ENCODE peak calls at places on chromosomes 5 and 9, in seven cellular contexts. W is upper lobe of right lung, A is tibial artery, V is fibroblast of mammary gland, L is PC-3, J is PC-9, D is upper lobe of left lung. Q is an unnamed sample.

GRCh38 chr9:112547712-112548440 is 61.2 kb downstream of the KIAA1958 start:
- DNase-seq in A (no peak), D (no peak), W (no peak), J (no peak), L (no peak), V (no peak), Q (no peak)

GRCh38 chr9:91898451-91899433 is 51.3 kb downstream of the ROR2 start:
- DNase-seq in J (no peak), L (no peak), D (no peak), A (no peak), W (no peak), V (peak), Q (peak)

GRCh38 chr9:95018099-95018927 is 291.8 kb downstream of the AOPEP start:
- DNase-seq in A (no peak), W (peak), D (peak), L (peak), V (peak), J (no peak), Q (no peak)

GRCh38 chr5:134561871-134562296 is 36.4 kb downstream of the JADE2 start:
- DNase-seq in A (no peak), W (no peak), J (no peak), L (peak), V (peak), D (peak), Q (peak)

GRCh38 chr9:120927125-120928014 is 774 bp upstream of the TRAF1 start:
- DNase-seq in V (no peak), D (no peak), A (no peak), W (no peak), J (no peak), L (no peak), Q (no peak)

GRCh38 chr5:126544087-126544740 is 50.8 kb downstream of the ALDH7A1 start:
- DNase-seq in V (peak), W (no peak), L (peak), D (no peak), J (no peak), A (no peak), Q (peak)

GRCh38 chr9:95696701-95697100 is 178.8 kb upstream of the ERCC6L2 start:
- DNase-seq in V (no peak), W (no peak), J (no peak), D (no peak), A (no peak), L (no peak), Q (no peak)

GRCh38 chr5:155004138-155004744 is 9.3 kb upstream of the KIF4B start:
- DNase-seq in D (no peak), W (no peak), A (no peak), J (no peak), V (no peak), L (peak), Q (peak)

GRCh38 chr5:17333755-17334154 is 116.3 kb downstream of the BASP1 start:
- DNase-seq in D (no peak), A (no peak), W (no peak), V (no peak), J (no peak), L (no peak), Q (no peak)

GRCh38 chr5:58394326-58394725 is 65.6 kb downstream of the PLK2 start:
- DNase-seq in W (no peak), D (no peak), A (no peak), V (no peak), J (no peak), L (peak), Q (no peak)

GRCh38 chr5:43256261-43256966 is 56.8 kb downstream of the HMGCS1 start:
- DNase-seq in D (no peak), L (no peak), A (no peak), J (peak), W (no peak), V (no peak), Q (no peak)

GRCh38 chr5:111741270-111741669 is 15.7 kb downstream of the NREP start:
- DNase-seq in V (peak), J (no peak), D (no peak), L (no peak), W (no peak), A (no peak), Q (no peak)

GRCh38 chr5:149024477-149024876 is 38.4 kb downstream of the SH3TC2 start:
- DNase-seq in A (no peak), D (no peak), W (no peak), V (peak), L (peak), J (peak), Q (no peak)

GRCh38 chr5:54150841-54151240 is 159.5 kb downstream of the ARL15 start:
- DNase-seq in D (no peak), J (no peak), V (no peak), W (no peak), A (no peak), L (no peak), Q (no peak)

GRCh38 chr5:26955161-26955560 is 83.2 kb downstream of the CDH9 start:
- DNase-seq in J (peak), D (no peak), W (no peak), L (no peak), A (no peak), V (no peak), Q (no peak)

GRCh38 chr5:57834829-57835554 is 352.4 kb upstream of the ACTBL2 start:
- DNase-seq in V (peak), A (no peak), J (no peak), L (no peak), W (no peak), D (no peak), Q (no peak)

GRCh38 chr5:171714851-171715250 is 70.8 kb upstream of the SMIM23 start:
- DNase-seq in W (no peak), V (no peak), D (no peak), J (no peak), A (no peak), L (no peak), Q (no peak)

GRCh38 chr9:83384214-83384613 is 154.0 kb downstream of the FRMD3 start:
- DNase-seq in D (no peak), V (no peak), J (no peak), A (no peak), L (no peak), W (no peak), Q (peak)

GRCh38 chr9:125409637-125410521 is 148.3 kb downstream of the GAPVD1 start:
- DNase-seq in D (no peak), W (no peak), L (peak), A (no peak), V (peak), J (peak), Q (no peak)

GRCh38 chr5:147472669-147473131 is 37.2 kb downstream of the DPYSL3 start:
- DNase-seq in V (no peak), D (no peak), J (no peak), W (no peak), L (no peak), A (no peak), Q (no peak)

GRCh38 chr9:21160178-21160577 is 6.3 kb downstream of the IFNA21 start:
- DNase-seq in L (no peak), J (no peak), V (peak), D (peak), W (no peak), A (no peak), Q (no peak)

GRCh38 chr9:136978865-136979544 is 1.7 kb downstream of the PTGDS start:
- DNase-seq in J (no peak), L (no peak), D (no peak), V (no peak), A (no peak), W (no peak), Q (no peak)

GRCh38 chr9:13083973-13084528 is 195.4 kb downstream of the MPDZ start:
- DNase-seq in W (no peak), A (no peak), V (peak), L (peak), D (no peak), J (peak), Q (no peak)

GRCh38 chr9:98610196-98610595 is 98.5 kb downstream of the GABBR2 start:
- DNase-seq in L (no peak), D (no peak), J (no peak), W (no peak), A (no peak), V (no peak), Q (no peak)

GRCh38 chr5:55096186-55096585 is 6.3 kb upstream of the GZMA start:
- DNase-seq in J (no peak), L (no peak), V (no peak), A (no peak), D (no peak), W (no peak), Q (no peak)

GRCh38 chr9:127825319-127826051 is 22.8 kb downstream of the FPGS start:
- DNase-seq in A (no peak), J (no peak), V (no peak), L (no peak), W (peak), D (peak), Q (peak)

GRCh38 chr5:179271821-179272325 is 73.4 kb downstream of the ADAMTS2 start:
- DNase-seq in V (no peak), L (no peak), A (peak), J (no peak), D (peak), W (peak), Q (no peak)
- TF ChIP-seq CTCF in V (no peak), L (no peak), A (no peak), J (no peak), D (no peak), W (no peak), Q (no peak)

GRCh38 chr9:36891341-36891811 is 142.7 kb downstream of the PAX5 start:
- DNase-seq in W (no peak), V (peak), J (no peak), A (peak), D (peak), L (no peak), Q (no peak)
- TF ChIP-seq CTCF in W (no peak), V (no peak), J (no peak), A (no peak), D (no peak), L (no peak), Q (no peak)

GRCh38 chr9:109342878-109343277 is 22.0 kb upstream of the EPB41L4B start:
- DNase-seq in D (no peak), L (no peak), A (peak), J (no peak), W (no peak), V (no peak), Q (no peak)
- TF ChIP-seq CTCF in D (no peak), L (no peak), A (no peak), J (no peak), W (no peak), V (no peak), Q (no peak)

DNA sequence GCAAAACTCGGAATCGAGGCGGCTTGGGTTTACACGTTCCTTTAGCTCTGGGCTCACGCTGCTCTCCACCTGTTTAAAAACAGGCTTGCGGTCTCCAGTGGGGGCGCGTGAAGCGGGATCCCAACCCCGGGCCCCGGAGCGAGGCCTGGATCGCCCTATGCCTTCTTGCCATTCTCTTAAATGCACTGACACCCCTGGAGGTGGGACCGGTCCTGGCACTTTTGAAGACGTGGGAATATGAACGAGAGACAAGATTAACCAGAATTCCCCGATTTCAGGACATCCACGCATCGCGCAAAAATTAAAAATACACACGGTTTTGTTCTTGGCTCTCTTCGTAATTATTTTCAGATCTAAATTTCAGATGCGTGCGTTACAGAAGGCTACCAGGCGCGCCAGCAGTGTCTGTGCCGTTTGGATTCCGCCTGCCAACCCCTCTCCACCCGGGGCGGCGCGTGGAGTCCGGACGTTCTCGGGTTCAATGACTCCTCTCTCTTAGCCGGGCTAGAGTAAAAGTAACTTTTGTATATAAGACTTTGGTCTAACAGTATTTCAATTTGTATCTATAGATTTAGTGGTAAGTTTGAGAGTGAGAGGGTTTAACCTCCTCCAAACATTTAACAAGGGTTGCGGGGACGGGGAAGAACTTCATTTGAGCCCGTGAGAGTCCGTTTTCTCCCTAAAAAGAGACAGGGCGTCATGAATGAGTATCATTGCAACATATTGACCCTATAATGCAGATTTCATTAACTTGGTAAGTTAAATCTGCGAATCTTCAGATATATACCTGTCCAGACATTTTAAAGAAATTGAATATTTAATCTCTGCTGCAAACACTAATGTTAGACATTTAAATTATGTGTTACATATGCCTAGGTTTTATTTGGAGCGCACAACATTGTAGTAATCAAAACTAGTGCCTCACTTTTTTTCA is 3.8 kb downstream of the FOXD1 start:
- DNase-seq in L (no peak), W (no peak), A (no peak), V (no peak), D (no peak), J (no peak), Q (peak)
- TF ChIP-seq CTCF in L (no peak), W (no peak), A (no peak), V (no peak), D (no peak), J (no peak), Q (peak)